ENCODE peak calls at places on chromosomes 2 and 18, in six cellular contexts. T is spleen, H is HepG2, N is transverse colon, U is HL-60, K is stomach. B is an unnamed sample.

GRCh38 chr18:58321986-58322385 is 278.0 kb downstream of the NEDD4L start:
- DNase-seq in T (no peak), H (peak; percentile 50), N (peak; percentile 74), U (peak; percentile 33), K (peak; percentile 67), B (peak; percentile 87)

GRCh38 chr18:62199629-62200028 is 12.6 kb downstream of the RELCH start:
- DNase-seq in T (no peak), H (no peak), N (no peak), U (no peak), K (no peak), B (no peak)

GRCh38 chr18:5709476-5710095 is 165.8 kb upstream of the EPB41L3 start:
- DNase-seq in T (no peak), H (no peak), N (no peak), U (peak; percentile 58), K (no peak), B (no peak)

GRCh38 chr18:48226401-48226800 is 182.8 kb downstream of the ZBTB7C start:
- DNase-seq in T (no peak), H (no peak), N (no peak), U (no peak), K (no peak), B (no peak)

GRCh38 chr2:144648837-144649485 is 129.0 kb upstream of the ZEB2 start:
- DNase-seq in T (no peak), H (no peak), N (no peak), U (no peak), K (no peak), B (no peak)

GRCh38 chr2:11914455-11914854 is 168.0 kb downstream of the LPIN1 start:
- DNase-seq in T (no peak), H (no peak), N (no peak), U (peak; percentile 39), K (no peak), B (no peak)

GRCh38 chr2:239881561-239882320 is 143.4 kb downstream of the NDUFA10 start:
- DNase-seq in T (no peak), H (no peak), N (no peak), U (no peak), K (peak; percentile 15), B (no peak)

GRCh38 chr2:182866461-182867369 is at the start of gene FRZB:
- DNase-seq in T (peak; percentile 79), H (peak; percentile 28), N (peak; percentile 32), U (no peak), K (peak; percentile 38), B (peak; percentile 17)

GRCh38 chr2:218193716-218194115 is 23.3 kb upstream of the ARPC2 start:
- DNase-seq in T (no peak), H (no peak), N (no peak), U (no peak), K (no peak), B (no peak)

GRCh38 chr18:27921392-27921791 is 255.5 kb downstream of the CDH2 start:
- DNase-seq in T (no peak), H (no peak), N (no peak), U (no peak), K (no peak), B (no peak)

GRCh38 chr2:102603904-102604303 is 15.4 kb upstream of the SLC9A2 start:
- DNase-seq in T (no peak), H (no peak), N (no peak), U (peak; percentile 84), K (no peak), B (peak; percentile 57)

GRCh38 chr18:24761765-24762164 is 301.3 kb downstream of the HRH4 start:
- DNase-seq in T (no peak), H (no peak), N (no peak), U (no peak), K (no peak), B (no peak)

GRCh38 chr2:236016496-236016895 is 151.7 kb downstream of the GBX2 start:
- DNase-seq in T (no peak), H (no peak), N (no peak), U (no peak), K (no peak), B (no peak)

GRCh38 chr2:8453904-8454302 is 228.0 kb upstream of the ID2 start:
- DNase-seq in T (no peak), H (no peak), N (no peak), U (no peak), K (no peak), B (no peak)

GRCh38 chr18:2848879-2849254 is 2.1 kb downstream of the EMILIN2 start:
- DNase-seq in T (no peak), H (no peak), N (no peak), U (no peak), K (no peak), B (no peak)

GRCh38 chr2:174967086-174967485 is 38.1 kb downstream of the CHN1 start:
- DNase-seq in T (no peak), H (no peak), N (no peak), U (no peak), K (no peak), B (no peak)

GRCh38 chr2:165743442-165743841 is 50.6 kb downstream of the GALNT3 start:
- DNase-seq in T (no peak), H (no peak), N (no peak), U (peak; percentile 33), K (no peak), B (no peak)

GRCh38 chr18:46253498-46253897 is 149.3 kb downstream of the HAUS1 start:
- DNase-seq in T (no peak), H (no peak), N (no peak), U (no peak), K (no peak), B (no peak)

GRCh38 chr2:146987996-146988395 is 856.8 kb upstream of the ACVR2A start:
- DNase-seq in T (no peak), H (no peak), N (no peak), U (no peak), K (no peak), B (no peak)

GRCh38 chr2:100276716-100277115 is 45.6 kb downstream of the LONRF2 start:
- DNase-seq in T (no peak), H (no peak), N (no peak), U (no peak), K (no peak), B (no peak)

GRCh38 chr2:141384676-141385075 is 746.1 kb downstream of the LRP1B start:
- DNase-seq in T (no peak), H (no peak), N (no peak), U (no peak), K (no peak), B (no peak)

GRCh38 chr2:1497122-1497611 is 83.9 kb downstream of the TPO start:
- DNase-seq in T (peak; percentile 75), H (no peak), N (no peak), U (no peak), K (no peak), B (no peak)

GRCh38 chr2:172969609-172970008 is 106.0 kb upstream of the MAP3K20 start:
- DNase-seq in T (no peak), H (no peak), N (no peak), U (no peak), K (no peak), B (no peak)

GRCh38 chr18:65846107-65846506 is 95.3 kb downstream of the CDH7 start:
- DNase-seq in T (no peak), H (no peak), N (no peak), U (no peak), K (no peak), B (no peak)

GRCh38 chr2:240477916-240478315 is 42.5 kb downstream of the GPC1 start:
- DNase-seq in T (peak; percentile 28), H (no peak), N (no peak), U (no peak), K (no peak), B (no peak)

GRCh38 chr2:240510513-240511210 is 47.1 kb downstream of the ANKMY1 start:
- DNase-seq in T (peak; percentile 54), H (no peak), N (no peak), U (no peak), K (no peak), B (no peak)

DNA sequence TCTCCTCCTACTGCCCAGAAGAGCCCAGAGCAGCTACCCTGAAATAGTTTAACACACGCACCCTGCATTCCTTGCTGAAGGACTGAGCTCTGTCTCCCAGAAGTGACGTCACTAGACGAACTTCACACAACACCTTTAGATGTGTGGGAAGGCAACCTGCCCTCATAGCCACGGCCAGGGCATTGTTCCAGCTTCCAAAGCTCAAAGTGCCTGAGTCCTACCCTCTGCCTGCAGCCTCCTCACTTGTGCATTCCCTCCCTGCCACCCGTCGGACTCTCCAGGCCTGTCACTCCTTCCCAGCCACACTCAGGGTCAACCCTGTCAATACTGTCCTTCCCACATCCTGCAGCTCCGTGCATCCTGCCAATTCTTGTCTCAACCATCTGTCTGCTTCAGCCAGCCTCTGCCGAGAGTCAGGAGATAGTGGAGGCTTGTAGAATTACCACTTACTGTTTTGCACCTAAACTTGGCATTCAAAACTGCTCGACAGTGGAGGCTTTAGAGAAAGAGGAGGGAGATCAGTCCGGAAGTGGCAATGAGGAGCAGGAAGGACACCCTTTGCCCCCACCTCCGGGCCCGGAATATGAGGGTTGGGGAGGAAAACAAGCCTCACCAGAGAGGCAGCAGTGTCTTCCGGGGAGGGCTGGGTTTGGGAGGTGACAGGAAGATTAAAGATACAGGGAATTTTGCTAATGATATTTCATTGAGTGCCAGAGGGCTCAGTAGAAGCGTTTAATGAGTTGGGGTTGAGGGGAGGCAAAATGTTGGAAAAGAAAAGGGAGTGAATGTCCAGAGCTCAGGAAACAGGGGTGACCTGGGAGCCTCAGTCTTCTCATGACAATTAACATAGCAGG is 72.3 kb upstream of the ATG16L1 start:
- DNase-seq in T (no peak), H (no peak), N (no peak), U (no peak), K (no peak), B (no peak)
- TF ChIP-seq POLR2AphosphoS5 in T (peak; percentile 66), H (no peak), N (no peak), U (no peak), K (no peak), B (no peak)

GRCh38 chr2:112121682-112122254 is 16.4 kb upstream of the FBLN7 start:
- DNase-seq in T (no peak), H (peak; percentile 55), N (no peak), U (peak; percentile 49), K (no peak), B (no peak)
- TF ChIP-seq CTCF in T (peak; percentile 60), H (peak; percentile 73), N (peak; percentile 49), U (no peak), K (no peak), B (peak; percentile 65)

GRCh38 chr2:26847663-26848335 is at the start of gene DPYSL5:
- DNase-seq in T (no peak), H (no peak), N (no peak), U (no peak), K (no peak), B (no peak)
- H3K4me3 ChIP-seq in T (peak within 1 kb of the TSS; percentile 39), H (peak within 1 kb of the TSS; percentile 40), N (no peak within 1 kb of the TSS), U (peak within 1 kb of the TSS; percentile 39), K (peak within 1 kb of the TSS; percentile 46), B (peak within 1 kb of the TSS; percentile 8)

DNA sequence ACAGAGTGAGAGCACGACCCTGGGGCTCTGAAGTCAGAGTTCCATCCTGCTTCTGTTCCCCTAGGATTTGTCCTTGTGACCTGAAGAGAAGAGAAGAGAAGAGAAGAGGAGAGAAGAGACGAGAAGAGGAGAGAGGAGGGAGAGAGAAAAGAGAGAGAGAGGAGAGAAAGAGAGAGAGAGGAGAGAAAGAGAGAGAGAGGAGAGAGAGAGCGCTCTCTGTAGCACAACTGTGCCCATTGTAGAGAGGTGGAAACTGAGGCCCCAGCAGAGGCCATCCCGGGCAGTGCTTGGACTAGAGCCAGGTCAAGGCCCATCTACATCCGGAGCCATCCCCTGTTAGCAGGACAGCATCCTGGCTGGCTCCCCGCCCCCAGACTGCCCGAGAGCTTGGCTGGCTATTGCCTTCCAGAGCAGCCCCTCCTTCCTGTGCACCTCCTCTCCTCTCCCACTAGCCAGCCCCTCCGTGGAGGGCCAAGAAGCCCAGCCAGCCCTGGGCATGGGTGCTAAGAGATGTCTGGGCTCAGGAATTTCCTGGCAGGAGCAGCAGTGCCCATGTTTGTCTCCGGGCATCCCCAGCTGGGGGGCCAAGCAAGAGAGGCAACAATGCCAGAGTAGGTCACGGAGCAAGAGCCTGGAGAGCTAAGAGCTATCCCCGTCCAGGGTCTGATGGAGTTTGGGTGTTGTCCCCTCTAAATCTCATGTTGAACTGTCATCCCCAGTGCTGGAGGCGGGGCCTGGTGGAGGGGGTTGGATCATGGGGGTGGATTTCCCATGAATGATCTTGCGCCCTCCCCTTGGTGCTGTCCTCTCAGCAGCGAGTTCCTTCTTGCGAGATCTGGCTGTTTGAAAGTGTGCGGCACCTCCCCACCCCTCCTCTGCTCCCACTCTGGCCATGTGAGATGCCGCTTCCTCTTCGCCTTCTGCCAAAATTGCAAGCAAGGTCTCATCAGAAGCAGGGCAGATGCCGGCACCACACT is 18.2 kb upstream of the GPR55 start:
- DNase-seq in T (no peak), H (no peak), N (peak; percentile 38), U (peak; percentile 84), K (peak; percentile 25), B (no peak)
- TF ChIP-seq POLR2AphosphoS5 in T (no peak), H (no peak), N (no peak), U (no peak), K (no peak), B (no peak)